ENCODE peak calls at places on chromosomes 6 and 20, in six cellular contexts. S is stomach; F is NCI-H345; Q is HT1080; G is CD4-positive, alpha-beta T cell; W is anterior cingulate cortex. L is an unnamed sample.

GRCh38 chr20:1802385-1803215 is 92.6 kb upstream of the SIRPA start:
- DNase-seq in Q (no peak), S (no peak), F (peak), W (peak), G (no peak), L (peak)

GRCh38 chr6:44006123-44006871 is 121.0 kb downstream of the MRPL14 start:
- DNase-seq in F (no peak), S (no peak), G (no peak), Q (peak), W (no peak), L (no peak)

GRCh38 chr20:57576942-57577550 is 16.1 kb downstream of the PCK1 start:
- DNase-seq in G (no peak), S (no peak), W (no peak), F (no peak), Q (no peak), L (no peak)

GRCh38 chr6:89260832-89261231 is 43.7 kb upstream of the GABRR1 start:
- DNase-seq in S (no peak), W (no peak), F (peak), Q (no peak), G (no peak), L (peak)

GRCh38 chr6:40588480-40588879 is 1.3 kb upstream of the LRFN2 start:
- DNase-seq in W (no peak), F (peak), S (no peak), G (no peak), Q (no peak), L (no peak)

GRCh38 chr6:99711302-99711701 is 104.7 kb downstream of the PRDM13 start:
- DNase-seq in Q (no peak), F (no peak), S (no peak), W (no peak), G (no peak), L (peak)

GRCh38 chr20:19130613-19130984 is 81.8 kb upstream of the SLC24A3 start:
- DNase-seq in G (no peak), Q (no peak), S (no peak), W (no peak), F (no peak), L (no peak)

GRCh38 chr6:44169154-44169553 is 10.5 kb downstream of the CAPN11 start:
- DNase-seq in Q (no peak), G (no peak), F (no peak), W (no peak), S (peak), L (no peak)

GRCh38 chr6:39088331-39088730 is 26.7 kb downstream of the SAYSD1 start:
- DNase-seq in G (no peak), S (no peak), F (no peak), W (no peak), Q (peak), L (no peak)

GRCh38 chr6:34142599-34142998 is 3.3 kb downstream of the GRM4 start:
- DNase-seq in G (no peak), S (no peak), Q (no peak), W (no peak), F (no peak), L (no peak)